ENCODE peak calls at places on chromosome 3, in nine cellular contexts. S is AG10803; E is fibroblast of lung; L is COR-L47; N is astrocyte; H is left ventricle myocardium inferior; P is stimulated activated naive CD8-positive, alpha-beta T cell treated with anti-CD3 and anti-CD28 coated beads, Interleukin-15, Interleukin-2, amounts not matched to agents 100 U/mL and 50 U/mL, for 24 hours; V is activated CD8-positive, alpha-beta memory T cell treated with anti-CD3 and anti-CD28 coated beads for 24 hours; T is DMS153. K is an unnamed sample.
A peak's percentile ranks its signal among the peaks of the same experiment; 100 is the strongest.

GRCh38 chr3:169764164-169764452 is 752 bp downstream of the TERC start:
- DNase-seq in N (peak; percentile 52), H (no peak), V (no peak), L (no peak), S (peak; percentile 52), E (peak; percentile 68), T (no peak), P (no peak), K (no peak)

GRCh38 chr3:183375787-183376186 is 52.6 kb downstream of the MCF2L2 start:
- DNase-seq in T (no peak), V (no peak), E (no peak), L (no peak), P (no peak), H (no peak), S (no peak), N (no peak), K (no peak)

GRCh38 chr3:160200328-160200727 is 24.9 kb upstream of the C3orf80 start:
- DNase-seq in N (peak; percentile 9), T (no peak), P (no peak), H (no peak), S (no peak), E (no peak), V (no peak), L (peak; percentile 96), K (no peak)

GRCh38 chr3:51716805-51717204 is 9.9 kb downstream of the GRM2 start:
- DNase-seq in V (peak; percentile 38), H (no peak), S (no peak), P (no peak), L (no peak), T (no peak), N (no peak), E (no peak), K (no peak)

GRCh38 chr3:123104550-123104949 is 37.7 kb downstream of the PDIA5 start:
- DNase-seq in E (peak; percentile 81), V (no peak), P (no peak), L (no peak), T (no peak), N (peak; percentile 64), H (no peak), S (peak; percentile 79), K (no peak)

GRCh38 chr3:152688313-152688712 is 146.6 kb upstream of the P2RY1 start:
- DNase-seq in S (no peak), L (no peak), H (no peak), V (no peak), N (no peak), P (no peak), T (no peak), E (no peak), K (no peak)

GRCh38 chr3:113097821-113098516 is 107.2 kb downstream of the GTPBP8 start:
- DNase-seq in P (no peak), T (no peak), V (no peak), L (no peak), H (no peak), S (peak; percentile 92), N (peak; percentile 91), E (peak; percentile 42), K (no peak)

GRCh38 chr3:149510480-149510879 is 36.0 kb downstream of the TM4SF4 start:
- DNase-seq in P (no peak), V (no peak), N (no peak), T (no peak), H (no peak), L (no peak), E (no peak), S (no peak), K (no peak)

GRCh38 chr3:146503459-146504202 is 34.3 kb upstream of the PLSCR2 start:
- DNase-seq in N (peak; percentile 99), T (peak; percentile 90), S (peak; percentile 94), E (peak; percentile 93), V (no peak), L (no peak), P (peak; percentile 8), H (no peak), K (no peak)

GRCh38 chr3:157127831-157128767 is 31.8 kb downstream of the CCNL1 start:
- DNase-seq in H (no peak), P (peak; percentile 78), T (no peak), L (no peak), E (peak; percentile 79), S (peak; percentile 62), N (peak; percentile 86), V (peak; percentile 79), K (no peak)

GRCh38 chr3:138856799-138857198 is 22.1 kb upstream of the PIK3CB start:
- DNase-seq in T (no peak), P (no peak), H (no peak), S (no peak), L (no peak), E (no peak), N (no peak), V (no peak), K (no peak)

GRCh38 chr3:72663429-72663828 is 184.8 kb downstream of the SHQ1 start:
- DNase-seq in S (peak; percentile 76), H (no peak), L (peak; percentile 13), T (peak; percentile 82), V (no peak), P (no peak), E (no peak), N (no peak), K (no peak)

GRCh38 chr3:150764607-150765366 is 1.8 kb upstream of the SIAH2 start:
- DNase-seq in S (no peak), T (no peak), E (no peak), V (no peak), H (no peak), P (no peak), L (no peak), N (no peak), K (no peak)

GRCh38 chr3:99767341-99767740 is 50.3 kb upstream of the CMSS1 start:
- DNase-seq in P (no peak), N (peak; percentile 89), S (peak; percentile 80), H (no peak), E (no peak), V (no peak), L (no peak), T (no peak), K (no peak)